ENCODE peak calls at places on chromosomes 3 and 15, in seven cellular contexts. Z, J, A, N, I, B and X are unnamed samples.

GRCh38 chr15:70714575-70714974 is 48.8 kb downstream of the UACA start:
- DNase-seq in Z (no peak), J (no peak), A (no peak), N (no peak), I (no peak), B (no peak), X (no peak)

GRCh38 chr3:115626711-115627110 is 3.4 kb downstream of the GAP43 start:
- DNase-seq in Z (no peak), J (no peak), A (no peak), N (no peak), I (no peak), B (no peak), X (no peak)

GRCh38 chr15:28103402-28103801 is 4.3 kb upstream of the OCA2 start:
- DNase-seq in Z (no peak), J (no peak), A (no peak), N (no peak), I (no peak), B (no peak), X (no peak)

GRCh38 chr3:188092648-188093047 is 61.3 kb upstream of the LPP start:
- DNase-seq in Z (no peak), J (no peak), A (no peak), N (no peak), I (no peak), B (no peak), X (no peak)

GRCh38 chr15:41691471-41691870 is 31.3 kb downstream of the MGA start:
- DNase-seq in Z (no peak), J (no peak), A (no peak), N (no peak), I (no peak), B (no peak), X (no peak)

GRCh38 chr3:37129871-37130270 is 44.5 kb downstream of the LRRFIP2 start:
- DNase-seq in Z (no peak), J (no peak), A (no peak), N (no peak), I (no peak), B (no peak), X (no peak)

GRCh38 chr3:45026038-45026437 is at the start of gene CLEC3B:
- DNase-seq in Z (no peak), J (no peak), A (no peak), N (no peak), I (no peak), B (no peak), X (no peak)

GRCh38 chr15:99440551-99441426 is 125.0 kb upstream of the MEF2A start:
- DNase-seq in Z (no peak), J (peak), A (no peak), N (no peak), I (peak), B (no peak), X (no peak)

GRCh38 chr3:129305592-129306091 is 27.0 kb downstream of the HMCES start:
- DNase-seq in Z (no peak), J (no peak), A (no peak), N (no peak), I (peak), B (peak), X (no peak)

GRCh38 chr15:29935296-29936020 is 113.2 kb upstream of the TJP1 start:
- DNase-seq in Z (no peak), J (no peak), A (no peak), N (no peak), I (no peak), B (no peak), X (no peak)

GRCh38 chr3:196968233-196969000 is at the start of gene PIGZ:
- DNase-seq in Z (no peak), J (peak), A (no peak), N (peak), I (peak), B (no peak), X (peak)

GRCh38 chr3:94616833-94617232 is 554.0 kb downstream of the NSUN3 start:
- DNase-seq in Z (no peak), J (no peak), A (peak), N (no peak), I (no peak), B (no peak), X (no peak)

GRCh38 chr3:187130346-187131066 is 8.8 kb downstream of the RPL39L start:
- DNase-seq in Z (no peak), J (no peak), A (no peak), N (no peak), I (no peak), B (no peak), X (no peak)

GRCh38 chr3:157786216-157786615 is 283.0 kb upstream of the VEPH1 start:
- DNase-seq in Z (no peak), J (no peak), A (no peak), N (no peak), I (no peak), B (no peak), X (no peak)

GRCh38 chr15:87623832-87624231 is 632.7 kb downstream of the NTRK3 start:
- DNase-seq in Z (no peak), J (no peak), A (no peak), N (no peak), I (peak), B (no peak), X (no peak)

GRCh38 chr3:149179225-149179624 is 42.4 kb downstream of the CP start:
- DNase-seq in Z (no peak), J (no peak), A (no peak), N (no peak), I (no peak), B (no peak), X (no peak)

GRCh38 chr3:13002398-13003124 is 70.7 kb downstream of the IQSEC1 start:
- DNase-seq in Z (peak), J (no peak), A (no peak), N (no peak), I (no peak), B (no peak), X (no peak)

GRCh38 chr3:49930922-49931321 is 1.3 kb upstream of the MON1A start:
- DNase-seq in Z (no peak), J (no peak), A (peak), N (no peak), I (peak), B (no peak), X (no peak)

GRCh38 chr15:27894645-27895044 is 204.5 kb downstream of the OCA2 start:
- DNase-seq in Z (no peak), J (no peak), A (no peak), N (no peak), I (no peak), B (no peak), X (no peak)

GRCh38 chr15:101827257-101827656 is 15.3 kb downstream of the OR4F15 start:
- DNase-seq in Z (no peak), J (no peak), A (no peak), N (no peak), I (no peak), B (no peak), X (no peak)

GRCh38 chr3:86990734-86991481 is at the start of gene VGLL3:
- DNase-seq in Z (no peak), J (peak), A (no peak), N (no peak), I (no peak), B (peak), X (peak)

GRCh38 chr15:42313463-42313862 is 40.2 kb upstream of the TMEM87A start:
- DNase-seq in Z (no peak), J (no peak), A (peak), N (no peak), I (peak), B (no peak), X (no peak)

GRCh38 chr15:74799255-74799842 is 13.3 kb upstream of the LMAN1L start:
- DNase-seq in Z (no peak), J (no peak), A (no peak), N (no peak), I (no peak), B (no peak), X (no peak)

GRCh38 chr3:197432407-197433127 is 123.2 kb downstream of the BDH1 start:
- DNase-seq in Z (no peak), J (peak), A (no peak), N (no peak), I (no peak), B (no peak), X (no peak)

GRCh38 chr3:15557511-15557946 is 36.0 kb upstream of the COLQ start:
- DNase-seq in Z (peak), J (peak), A (peak), N (no peak), I (peak), B (no peak), X (peak)

GRCh38 chr3:120524171-120524923 is 71.8 kb upstream of the NDUFB4 start:
- DNase-seq in Z (no peak), J (no peak), A (no peak), N (no peak), I (no peak), B (no peak), X (no peak)

GRCh38 chr3:71533588-71533987 is 49.9 kb downstream of the FOXP1 start:
- DNase-seq in Z (no peak), J (no peak), A (no peak), N (no peak), I (no peak), B (no peak), X (no peak)

GRCh38 chr3:178454714-178455113 is 81.5 kb upstream of the KCNMB2 start:
- DNase-seq in Z (no peak), J (no peak), A (no peak), N (no peak), I (no peak), B (no peak), X (no peak)

GRCh38 chr3:84547971-84548970 is 410.5 kb upstream of the CADM2 start:
- DNase-seq in Z (no peak), J (peak), A (peak), N (no peak), I (peak), B (peak), X (peak)

GRCh38 chr15:49674370-49674769 is 53.5 kb downstream of the DTWD1 start:
- DNase-seq in Z (no peak), J (no peak), A (no peak), N (no peak), I (no peak), B (no peak), X (no peak)

GRCh38 chr15:49168026-49168425 is 2.0 kb upstream of the GALK2 start:
- DNase-seq in Z (no peak), J (no peak), A (no peak), N (no peak), I (no peak), B (no peak), X (no peak)

DNA sequence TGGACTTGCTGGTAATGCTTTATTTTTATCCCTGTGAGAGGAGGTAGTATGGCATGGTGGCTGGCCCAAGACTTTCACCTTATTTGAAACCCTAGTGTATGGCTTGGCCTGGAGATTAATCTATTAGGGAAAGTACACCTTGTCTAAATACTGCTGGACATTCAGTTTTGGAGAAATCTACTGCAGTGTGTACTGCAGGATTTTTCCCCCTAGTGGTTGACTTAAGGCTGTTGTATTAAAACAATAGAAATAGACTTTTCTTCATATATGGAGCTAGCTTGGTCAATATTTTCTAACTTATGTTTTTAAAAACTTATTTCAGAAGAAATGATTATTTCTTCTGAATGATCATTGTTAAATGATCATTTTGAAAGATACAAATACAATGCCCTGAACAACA is 13.9 kb upstream of the SLITRK3 start:
- DNase-seq in Z (no peak), J (no peak), A (peak), N (no peak), I (no peak), B (no peak), X (no peak)
- TF ChIP-seq TAF1 in Z (no peak), J (no peak), A (no peak), N (no peak), I (no peak), B (no peak), X (no peak)

GRCh38 chr3:137191133-137191923 is 233.5 kb downstream of the IL20RB start:
- DNase-seq in Z (no peak), J (no peak), A (no peak), N (no peak), I (no peak), B (no peak), X (no peak)
- TF ChIP-seq POLR2AphosphoS5 in Z (no peak), J (no peak), A (no peak), N (no peak), I (no peak), B (no peak), X (no peak)

GRCh38 chr15:66720206-66721010 is 18.4 kb downstream of the SMAD6 start:
- DNase-seq in Z (no peak), J (no peak), A (no peak), N (no peak), I (peak), B (no peak), X (no peak)

GRCh38 chr15:66721954-66722353 is 19.9 kb downstream of the SMAD6 start:
- DNase-seq in Z (no peak), J (no peak), A (no peak), N (no peak), I (no peak), B (no peak), X (no peak)

GRCh38 chr15:66721020-66721419 is 19.0 kb downstream of the SMAD6 start:
- DNase-seq in Z (no peak), J (no peak), A (no peak), N (no peak), I (no peak), B (no peak), X (no peak)

GRCh38 chr15:66722757-66723540 is 20.9 kb downstream of the SMAD6 start:
- DNase-seq in Z (no peak), J (no peak), A (no peak), N (no peak), I (no peak), B (no peak), X (no peak)

DNA sequence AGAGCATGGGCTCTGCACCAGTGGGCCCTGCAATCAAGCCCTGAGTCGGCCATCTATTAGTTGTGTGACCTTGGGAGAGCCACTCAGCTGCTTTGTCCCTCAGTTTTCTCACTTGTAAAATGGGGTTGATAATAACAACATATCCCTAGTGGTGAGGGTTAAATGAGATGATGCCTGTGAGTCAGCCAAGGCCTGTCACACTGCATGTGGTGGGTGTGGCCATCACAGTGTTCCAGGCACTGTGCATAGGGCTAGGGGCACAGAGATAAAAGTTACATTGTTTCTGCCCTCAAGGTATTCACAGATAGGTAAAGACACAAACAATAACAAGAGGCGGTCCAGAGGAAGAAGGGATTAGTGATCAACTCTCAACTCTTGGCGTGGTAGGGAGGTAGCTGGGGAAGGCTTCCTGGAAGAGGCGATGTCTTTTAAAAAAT is 19.5 kb downstream of the SMAD6 start:
- DNase-seq in Z (no peak), J (no peak), A (no peak), N (no peak), I (peak), B (no peak), X (no peak)
- TF ChIP-seq TAF1 in Z (no peak), J (no peak), A (no peak), N (no peak), I (no peak), B (no peak), X (no peak)

GRCh38 chr15:81156324-81156723 is 22.3 kb downstream of the CFAP161 start:
- DNase-seq in Z (no peak), J (no peak), A (no peak), N (no peak), I (no peak), B (no peak), X (no peak)
- TF ChIP-seq POLR2AphosphoS5 in Z (no peak), J (no peak), A (no peak), N (no peak), I (no peak), B (no peak), X (no peak)

GRCh38 chr3:24351779-24352469 is 142.7 kb downstream of the THRB start:
- DNase-seq in Z (no peak), J (no peak), A (no peak), N (no peak), I (peak), B (no peak), X (no peak)
- TF ChIP-seq TAF1 in Z (no peak), J (no peak), A (no peak), N (no peak), I (no peak), B (no peak), X (no peak)

GRCh38 chr3:194141415-194142155 is 5.6 kb downstream of the HES1 start:
- DNase-seq in Z (no peak), J (peak), A (peak), N (peak), I (peak), B (no peak), X (peak)
- TF ChIP-seq POLR2AphosphoS5 in Z (no peak), J (no peak), A (peak), N (no peak), I (peak), B (no peak), X (no peak)

GRCh38 chr3:195854628-195855300 is 43.0 kb upstream of the MUC4 start:
- DNase-seq in Z (no peak), J (no peak), A (no peak), N (no peak), I (peak), B (no peak), X (no peak)

GRCh38 chr3:195850857-195851531 is 39.3 kb upstream of the MUC4 start:
- DNase-seq in Z (peak), J (peak), A (peak), N (peak), I (peak), B (peak), X (peak)

GRCh38 chr3:195853930-195854478 is 42.3 kb upstream of the MUC4 start:
- DNase-seq in Z (no peak), J (no peak), A (no peak), N (no peak), I (no peak), B (no peak), X (no peak)

GRCh38 chr3:195855471-195856409 is 44.0 kb upstream of the MUC4 start:
- DNase-seq in Z (no peak), J (no peak), A (no peak), N (no peak), I (no peak), B (no peak), X (no peak)

GRCh38 chr3:195853036-195853435 is 41.3 kb upstream of the MUC4 start:
- DNase-seq in Z (no peak), J (no peak), A (no peak), N (no peak), I (no peak), B (no peak), X (no peak)
- TF ChIP-seq TAF1 in Z (no peak), J (no peak), A (no peak), N (no peak), I (no peak), B (no peak), X (no peak)

DNA sequence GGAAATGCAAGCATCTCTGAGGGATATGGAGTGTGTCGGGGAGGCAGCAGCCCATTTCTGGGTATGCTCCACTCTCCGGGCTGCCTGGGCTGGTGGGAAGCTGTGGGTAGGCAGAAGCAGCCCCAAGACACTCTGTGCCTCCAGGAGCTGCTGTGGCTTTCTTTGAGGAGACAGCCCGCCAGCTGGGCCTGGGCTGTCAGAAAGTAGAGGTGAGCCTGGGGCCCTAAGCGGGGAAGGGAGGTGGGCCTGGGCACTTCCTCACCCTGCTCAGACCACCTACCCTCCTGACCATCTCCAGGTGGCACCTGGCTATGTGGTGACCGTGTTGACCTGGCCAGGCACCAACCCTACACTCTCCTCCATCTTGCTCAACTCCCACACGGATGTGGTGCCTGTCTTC is 1.7 kb downstream of the ACY1 start:
- DNase-seq in Z (no peak), J (no peak), A (no peak), N (no peak), I (no peak), B (no peak), X (no peak)
- TF ChIP-seq POLR2AphosphoS5 in Z (no peak), J (no peak), A (no peak), N (no peak), I (no peak), B (no peak), X (no peak)

GRCh38 chr3:31129241-31129640 is 234.8 kb upstream of the GADL1 start:
- DNase-seq in Z (peak), J (no peak), A (no peak), N (no peak), I (no peak), B (no peak), X (no peak)
- TF ChIP-seq TAF1 in Z (no peak), J (no peak), A (no peak), N (no peak), I (no peak), B (no peak), X (no peak)

GRCh38 chr3:195887670-195888069 is 20.7 kb downstream of the TNK2 start:
- DNase-seq in Z (no peak), J (no peak), A (no peak), N (no peak), I (no peak), B (no peak), X (no peak)

GRCh38 chr3:195888311-195888761 is 20.0 kb downstream of the TNK2 start:
- DNase-seq in Z (no peak), J (no peak), A (no peak), N (no peak), I (no peak), B (no peak), X (no peak)

GRCh38 chr3:195885036-195885871 is 23.1 kb downstream of the TNK2 start:
- DNase-seq in Z (no peak), J (no peak), A (no peak), N (no peak), I (peak), B (no peak), X (no peak)

GRCh38 chr3:195884691-195885035 is 23.7 kb downstream of the TNK2 start:
- DNase-seq in Z (no peak), J (no peak), A (no peak), N (no peak), I (no peak), B (no peak), X (no peak)

DNA sequence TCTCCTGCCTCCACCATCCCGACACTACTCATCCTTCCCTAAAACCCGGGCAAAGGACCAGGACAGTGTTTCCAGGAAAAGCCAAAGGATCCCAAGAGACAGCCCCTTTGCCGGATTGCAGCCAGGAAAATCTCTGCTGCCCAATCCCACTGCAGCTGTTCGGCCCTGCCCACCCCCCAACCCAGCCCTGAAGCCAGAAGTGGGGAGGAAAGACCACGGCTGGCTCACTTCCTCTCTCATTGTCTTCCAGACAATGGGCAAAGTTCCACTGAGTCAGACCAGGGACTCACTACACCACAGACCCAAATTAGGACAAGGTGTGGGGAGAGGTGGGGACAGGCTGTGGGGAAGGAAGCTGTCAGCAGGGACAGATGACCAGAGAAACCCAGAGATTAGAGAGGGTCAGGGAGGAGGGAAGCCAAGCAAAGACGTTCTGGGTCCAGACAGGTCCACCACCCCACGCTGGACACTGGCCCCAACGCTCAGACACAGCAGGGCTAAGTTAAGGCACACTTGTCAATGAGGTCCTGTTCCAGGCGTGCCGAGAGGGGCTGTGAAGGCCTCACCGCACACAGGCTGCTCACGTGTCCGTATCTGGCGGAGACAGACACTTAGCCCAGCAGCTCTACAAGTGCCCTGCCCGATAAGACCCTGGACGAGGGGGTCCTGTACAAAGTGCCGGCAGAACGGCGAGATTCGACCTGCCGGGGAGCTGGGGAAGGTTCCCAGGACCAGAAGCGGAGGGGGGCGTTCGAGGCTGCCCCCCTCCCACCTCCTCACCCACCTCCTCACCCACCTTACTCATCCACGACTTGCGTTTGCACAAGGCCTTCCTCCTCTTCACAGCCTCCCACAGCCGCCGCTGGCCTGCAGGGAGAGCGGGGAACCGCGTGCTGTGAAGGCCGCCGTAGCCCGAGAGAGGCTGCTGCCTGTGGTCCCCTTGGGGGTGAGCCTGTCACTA is 21.9 kb downstream of the TNK2 start:
- DNase-seq in Z (no peak), J (no peak), A (no peak), N (no peak), I (peak), B (no peak), X (no peak)
- TF ChIP-seq POLR2AphosphoS5 in Z (no peak), J (no peak), A (no peak), N (no peak), I (peak), B (no peak), X (no peak)